ENCODE peak calls at places on chromosomes 16 and 17, in seven cellular contexts. D is GM12878, N is GM12891, Z is K562, H is HepG2, T is SK-N-SH, Y is H1. U is an unnamed sample.

GRCh38 chr16:23948949-23949392 is 113.2 kb downstream of the PRKCB start:
- DNase-seq in D (no peak), N (no peak), Y (no peak), H (no peak), T (no peak), Z (no peak), U (no peak)

GRCh38 chr17:19641687-19642372 is 6.7 kb upstream of the ALDH3A2 start:
- DNase-seq in Z (no peak), N (no peak), Y (no peak), H (no peak), T (no peak), D (no peak), U (no peak)

GRCh38 chr16:86874141-86874540 is 295.8 kb downstream of the FOXL1 start:
- DNase-seq in H (no peak), Y (peak; percentile 90), N (peak; percentile 41), T (peak; percentile 62), Z (peak; percentile 68), D (no peak), U (peak; percentile 35)

GRCh38 chr16:15054357-15055140 is 1.3 kb downstream of the NTAN1 start:
- DNase-seq in H (no peak), D (no peak), Z (no peak), T (no peak), N (no peak), Y (no peak), U (no peak)

GRCh38 chr17:77670125-77670524 is 288.4 kb upstream of the TNRC6C start:
- DNase-seq in T (no peak), H (no peak), Y (no peak), Z (no peak), N (no peak), D (no peak), U (no peak)

GRCh38 chr17:77829871-77830799 is 128.4 kb upstream of the TNRC6C start:
- DNase-seq in Z (peak; percentile 42), N (no peak), D (no peak), Y (no peak), H (no peak), T (peak; percentile 47), U (no peak)

GRCh38 chr16:86828653-86829052 is 250.3 kb downstream of the FOXL1 start:
- DNase-seq in Y (no peak), H (no peak), N (no peak), T (no peak), D (no peak), Z (no peak), U (no peak)

GRCh38 chr17:27339836-27340550 is 46.1 kb downstream of the WSB1 start:
- DNase-seq in D (no peak), Z (peak; percentile 88), Y (no peak), N (no peak), H (peak; percentile 46), T (no peak), U (no peak)

DNA sequence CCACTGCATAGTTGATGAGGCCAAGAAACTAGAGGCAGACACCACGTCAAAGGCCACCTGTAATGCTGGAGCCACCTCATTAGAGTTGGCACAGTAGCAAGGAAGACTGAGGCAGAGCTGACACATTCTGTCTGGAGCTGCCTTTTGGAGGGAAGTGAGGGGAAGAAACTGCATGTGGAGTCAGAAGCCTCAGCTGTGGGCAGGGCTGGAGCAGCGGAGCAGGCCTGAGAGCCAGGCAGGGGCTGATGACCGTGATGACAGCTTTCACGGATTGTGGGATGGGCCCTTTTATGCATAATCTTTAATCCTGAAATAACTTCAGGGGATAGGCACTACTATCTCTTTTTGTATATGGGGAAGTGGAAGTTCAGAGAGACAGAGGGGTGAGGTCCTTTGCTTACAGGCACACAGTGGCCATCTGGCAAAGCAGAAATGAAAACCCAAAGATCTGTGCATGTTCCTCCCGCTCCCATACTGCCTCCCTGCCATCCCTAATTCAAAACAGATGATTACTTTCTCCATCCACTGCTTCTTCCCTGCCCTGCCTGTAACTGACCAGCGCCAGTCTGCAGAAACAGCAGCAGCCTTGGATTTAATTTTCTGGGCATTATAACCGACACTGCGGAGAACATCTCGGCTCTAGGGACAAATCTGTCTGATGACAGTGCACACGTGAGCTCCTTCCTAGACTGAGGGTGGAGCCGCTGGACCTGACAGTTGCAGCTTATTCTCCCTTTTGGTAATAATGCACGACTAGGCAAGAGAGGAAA is 95.2 kb downstream of the UTP18 start:
- DNase-seq in D (no peak), N (no peak), T (peak; percentile 84), Y (no peak), H (no peak), Z (no peak), U (no peak)
- TF ChIP-seq TAF1 in D (no peak), N (no peak), T (no peak), Y (no peak), H (no peak), Z (no peak), U (no peak)

GRCh38 chr17:4899341-4900230 is at the start of gene C17orf107:
- DNase-seq in N (peak; percentile 92), H (no peak), T (no peak), D (no peak), Y (no peak), Z (no peak), U (peak; percentile 82)

GRCh38 chr17:4901108-4901647 is 1.7 kb downstream of the CHRNE start:
- DNase-seq in Y (no peak), D (no peak), H (no peak), T (no peak), Z (no peak), N (no peak), U (no peak)

GRCh38 chr17:4901648-4902344 is 1.1 kb downstream of the CHRNE start:
- DNase-seq in Z (peak; percentile 64), N (peak; percentile 12), T (peak; percentile 76), Y (no peak), D (no peak), H (no peak), U (peak; percentile 31)

GRCh38 chr17:4898927-4899326 is 409 bp upstream of the C17orf107 start:
- DNase-seq in Y (no peak), H (no peak), Z (no peak), N (no peak), D (no peak), T (no peak), U (peak; percentile 4)

DNA sequence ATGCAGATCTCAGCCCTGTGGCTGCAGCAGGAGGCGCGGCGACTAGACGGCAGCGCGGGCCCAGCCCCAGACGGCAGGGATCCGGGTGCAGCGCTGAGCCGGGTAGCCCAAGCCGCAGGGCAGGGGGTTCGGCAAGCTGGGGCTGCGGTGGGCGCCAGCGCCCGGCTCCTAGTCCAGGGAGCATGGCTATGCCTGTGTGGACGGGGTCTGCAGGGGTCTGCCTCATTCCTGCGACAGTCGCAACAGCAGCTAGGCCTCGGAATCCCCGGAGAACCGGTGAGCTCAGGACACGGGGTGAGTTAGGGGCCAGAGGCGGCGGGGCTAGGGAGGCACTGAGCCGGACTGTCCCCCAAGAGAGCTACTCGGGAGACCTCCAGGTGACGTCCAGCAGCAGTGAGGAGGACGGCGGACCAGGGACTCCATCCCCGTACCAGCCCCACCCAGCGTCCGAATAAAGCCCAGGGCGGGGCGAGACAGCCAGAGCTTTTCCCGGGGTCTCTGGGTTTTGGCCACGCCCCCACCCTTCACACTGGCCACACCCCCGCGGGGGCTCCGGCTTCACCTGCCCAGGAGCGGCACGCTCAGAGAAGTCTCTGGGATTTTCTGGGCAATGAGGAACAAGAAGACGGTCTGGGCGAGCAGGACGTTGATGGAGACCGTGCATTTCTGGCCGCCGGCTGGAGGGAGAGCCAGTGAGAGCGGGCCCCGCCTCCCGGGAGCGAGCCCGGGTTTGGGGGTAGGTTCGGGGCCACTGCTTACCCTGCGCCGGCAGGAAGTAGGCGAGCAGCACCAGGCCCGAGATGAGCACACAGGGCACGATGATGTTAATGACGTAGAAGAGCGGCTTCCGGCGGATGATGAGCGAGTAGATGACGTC is 1.1 kb downstream of the C17orf107 start:
- DNase-seq in Z (no peak), Y (peak; percentile 91), T (no peak), N (no peak), H (no peak), D (no peak), U (peak; percentile 42)
- TF ChIP-seq TAF1 in Z (no peak), Y (no peak), T (no peak), N (no peak), H (no peak), D (no peak), U (no peak)

GRCh38 chr16:57316390-57317017 is 32.0 kb upstream of the PLLP start:
- DNase-seq in T (no peak), Z (peak; percentile 5), Y (peak; percentile 23), D (no peak), H (no peak), N (no peak), U (no peak)

GRCh38 chr16:57314161-57314785 is 29.8 kb upstream of the PLLP start:
- DNase-seq in N (no peak), T (no peak), H (no peak), Z (peak; percentile 3), Y (peak; percentile 28), D (no peak), U (no peak)

GRCh38 chr16:57315401-57315800 is 30.9 kb upstream of the PLLP start:
- DNase-seq in Z (peak; percentile 5), H (no peak), N (no peak), T (no peak), Y (peak; percentile 28), D (no peak), U (no peak)

GRCh38 chr16:57319646-57320045 is 35.2 kb upstream of the PLLP start:
- DNase-seq in N (no peak), D (no peak), Z (no peak), Y (no peak), T (no peak), H (no peak), U (no peak)

DNA sequence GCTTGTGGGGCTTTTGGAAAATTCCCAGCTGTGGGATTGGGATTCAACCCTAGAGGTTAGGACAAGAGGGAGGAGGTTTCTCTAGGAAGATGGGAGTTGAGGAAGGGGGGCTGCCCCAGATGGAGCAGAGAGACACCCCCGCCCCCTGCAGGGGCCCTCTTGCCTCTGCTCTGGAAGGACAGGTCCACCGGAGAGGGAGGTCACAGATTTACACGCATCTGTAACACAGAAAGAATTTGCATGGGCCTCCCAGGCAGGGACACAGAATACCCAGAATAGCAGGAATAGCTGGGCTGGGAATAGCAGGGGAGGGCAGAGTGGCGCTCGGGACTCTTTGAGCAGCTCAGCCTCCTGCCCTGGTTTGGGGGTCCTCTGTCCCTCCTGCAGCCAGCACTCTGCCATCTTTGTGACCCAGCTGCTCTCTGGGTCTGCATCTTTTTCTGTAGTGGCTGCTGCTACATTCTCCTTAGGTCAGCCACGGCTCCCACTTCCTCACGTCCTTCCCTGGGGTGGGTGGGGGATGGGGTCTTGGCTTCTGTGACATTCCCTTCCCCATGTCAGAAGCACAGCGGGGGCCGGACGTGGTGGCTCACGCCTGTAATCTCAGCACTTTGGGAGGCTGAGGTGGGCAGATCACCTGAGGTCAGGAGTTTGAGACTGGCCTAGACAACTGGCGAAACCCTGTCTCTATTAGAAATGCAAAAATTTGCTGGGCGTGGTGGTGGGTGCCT is 33.9 kb upstream of the PLLP start:
- DNase-seq in D (no peak), T (no peak), Z (peak; percentile 13), N (no peak), Y (no peak), H (no peak), U (no peak)
- TF ChIP-seq TAF1 in D (no peak), T (no peak), Z (no peak), N (no peak), Y (no peak), H (no peak), U (no peak)

DNA sequence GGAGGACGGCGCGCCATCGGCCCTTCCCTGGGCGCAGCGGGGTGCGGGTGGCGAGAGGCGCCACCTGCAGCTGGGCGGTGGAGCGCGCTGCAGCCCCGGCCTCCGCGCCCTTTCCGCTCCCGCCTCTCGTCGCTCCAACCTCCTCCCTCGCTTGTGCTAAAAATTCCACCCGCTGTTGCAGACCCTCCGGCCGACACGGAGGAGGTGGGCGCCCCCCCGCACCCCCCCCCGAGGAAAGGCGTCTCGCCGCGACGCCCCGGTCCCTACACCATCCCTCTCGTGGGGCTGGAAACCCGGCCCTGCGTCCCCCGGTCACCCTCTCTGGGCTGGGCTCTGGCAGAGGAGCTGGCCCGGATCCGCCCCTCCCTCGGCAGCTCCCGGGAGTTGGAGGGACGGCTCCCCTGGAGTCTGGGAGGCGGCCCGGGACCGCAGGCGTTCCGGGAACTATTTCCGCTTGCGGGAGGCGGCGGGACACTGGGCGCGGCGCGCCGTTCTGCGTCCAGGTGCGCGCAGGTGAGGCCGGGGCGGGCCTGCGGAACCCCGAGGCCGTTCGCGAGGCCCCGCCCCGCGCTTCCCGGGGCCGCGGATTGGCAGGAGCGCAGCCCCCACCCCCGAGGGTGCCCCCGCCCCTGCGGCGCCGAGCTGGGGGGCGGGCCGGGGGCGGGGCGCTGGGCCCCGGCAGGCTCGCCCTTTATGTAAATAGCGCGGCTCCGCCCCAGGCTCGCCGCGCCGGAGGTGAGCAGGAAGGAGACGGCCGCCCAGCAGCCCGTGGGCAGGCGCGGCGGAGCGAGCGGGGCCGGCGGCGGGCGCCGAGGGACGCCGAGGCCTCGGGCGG is at the start of gene LLGL2:
- DNase-seq in N (peak; percentile 95), D (no peak), Y (peak; percentile 89), Z (peak; percentile 96), H (peak; percentile 83), T (peak; percentile 99), U (peak; percentile 94)
- TF ChIP-seq TAF1 in N (no peak), D (no peak), Y (peak; percentile 65), Z (no peak), H (peak; percentile 57), T (no peak), U (no peak)

U was measured in GM12892.